ENCODE peak calls at places on chromosomes 12 and 14, in nine cellular contexts. One of them, this sample, is unnamed.
A peak's percentile ranks its signal among the peaks of the same experiment; 100 is the strongest.

GRCh38 chr14:22526210-22526609 is 62.8 kb downstream of the DAD1 start:
- DNase-seq in sciatic nerve: no peak
- DNase-seq in SHP77: no peak
- DNase-seq in activated CD4-positive, alpha-beta T cell treated with anti-CD3 and anti-CD28 coated beads for 24 hours: no peak
- DNase-seq in RWPE1: no peak
- DNase-seq in left cardiac atrium: no peak
- DNase-seq in NCI-H1417: no peak
- DNase-seq in CD4-positive, alpha-beta T cell: no peak
- DNase-seq in mammary epithelial cell: no peak
- DNase-seq in this sample: no peak

GRCh38 chr14:24629521-24629920 is 4.5 kb downstream of the GZMB start:
- DNase-seq in sciatic nerve: no peak
- DNase-seq in SHP77: no peak
- DNase-seq in RWPE1: no peak
- DNase-seq in NCI-H1417: no peak
- DNase-seq in activated CD4-positive, alpha-beta T cell treated with anti-CD3 and anti-CD28 coated beads for 24 hours: no peak
- DNase-seq in CD4-positive, alpha-beta T cell: no peak
- DNase-seq in left cardiac atrium: no peak
- DNase-seq in mammary epithelial cell: no peak
- DNase-seq in this sample: no peak

GRCh38 chr12:116710367-116710766 is 27.5 kb downstream of the SPRING1 start:
- DNase-seq in left cardiac atrium: no peak
- DNase-seq in SHP77: peak; percentile 30
- DNase-seq in sciatic nerve: no peak
- DNase-seq in RWPE1: no peak
- DNase-seq in CD4-positive, alpha-beta T cell: no peak
- DNase-seq in activated CD4-positive, alpha-beta T cell treated with anti-CD3 and anti-CD28 coated beads for 24 hours: no peak
- DNase-seq in mammary epithelial cell: no peak
- DNase-seq in NCI-H1417: no peak
- DNase-seq in this sample: no peak

GRCh38 chr14:72514660-72515025 is 379.3 kb downstream of the DPF3 start:
- DNase-seq in left cardiac atrium: no peak
- DNase-seq in SHP77: no peak
- DNase-seq in sciatic nerve: no peak
- DNase-seq in CD4-positive, alpha-beta T cell: no peak
- DNase-seq in mammary epithelial cell: no peak
- DNase-seq in NCI-H1417: no peak
- DNase-seq in activated CD4-positive, alpha-beta T cell treated with anti-CD3 and anti-CD28 coated beads for 24 hours: no peak
- DNase-seq in RWPE1: no peak
- DNase-seq in this sample: no peak

GRCh38 chr12:116565963-116566362 is 6.8 kb downstream of the MAP1LC3B2 start:
- DNase-seq in activated CD4-positive, alpha-beta T cell treated with anti-CD3 and anti-CD28 coated beads for 24 hours: no peak
- DNase-seq in NCI-H1417: no peak
- DNase-seq in mammary epithelial cell: peak; percentile 20
- DNase-seq in sciatic nerve: no peak
- DNase-seq in RWPE1: no peak
- DNase-seq in SHP77: no peak
- DNase-seq in left cardiac atrium: no peak
- DNase-seq in CD4-positive, alpha-beta T cell: no peak
- DNase-seq in this sample: no peak

GRCh38 chr12:29316772-29317171 is 64.2 kb downstream of the ERGIC2 start:
- DNase-seq in CD4-positive, alpha-beta T cell: no peak
- DNase-seq in RWPE1: no peak
- DNase-seq in mammary epithelial cell: peak; percentile 52
- DNase-seq in sciatic nerve: no peak
- DNase-seq in activated CD4-positive, alpha-beta T cell treated with anti-CD3 and anti-CD28 coated beads for 24 hours: no peak
- DNase-seq in SHP77: no peak
- DNase-seq in NCI-H1417: no peak
- DNase-seq in left cardiac atrium: peak; percentile 49
- DNase-seq in this sample: no peak

GRCh38 chr14:31935406-31935805 is 141.7 kb upstream of the ARHGAP5 start:
- DNase-seq in SHP77: no peak
- DNase-seq in mammary epithelial cell: no peak
- DNase-seq in NCI-H1417: peak; percentile 7
- DNase-seq in activated CD4-positive, alpha-beta T cell treated with anti-CD3 and anti-CD28 coated beads for 24 hours: no peak
- DNase-seq in sciatic nerve: no peak
- DNase-seq in left cardiac atrium: no peak
- DNase-seq in CD4-positive, alpha-beta T cell: no peak
- DNase-seq in RWPE1: no peak
- DNase-seq in this sample: peak; percentile 13

GRCh38 chr14:101973356-101973755 is 9.0 kb downstream of the DYNC1H1 start:
- DNase-seq in activated CD4-positive, alpha-beta T cell treated with anti-CD3 and anti-CD28 coated beads for 24 hours: no peak
- DNase-seq in CD4-positive, alpha-beta T cell: no peak
- DNase-seq in SHP77: no peak
- DNase-seq in sciatic nerve: no peak
- DNase-seq in RWPE1: no peak
- DNase-seq in mammary epithelial cell: no peak
- DNase-seq in NCI-H1417: no peak
- DNase-seq in left cardiac atrium: no peak
- DNase-seq in this sample: no peak

GRCh38 chr12:66898700-66899469 is 220.0 kb upstream of the GRIP1 start:
- DNase-seq in SHP77: no peak
- DNase-seq in CD4-positive, alpha-beta T cell: no peak
- DNase-seq in left cardiac atrium: no peak
- DNase-seq in activated CD4-positive, alpha-beta T cell treated with anti-CD3 and anti-CD28 coated beads for 24 hours: no peak
- DNase-seq in sciatic nerve: no peak
- DNase-seq in NCI-H1417: peak; percentile 31
- DNase-seq in RWPE1: no peak
- DNase-seq in mammary epithelial cell: peak; percentile 17
- DNase-seq in this sample: no peak

GRCh38 chr12:123089631-123090353 is 61.1 kb downstream of the PITPNM2 start:
- DNase-seq in left cardiac atrium: no peak
- DNase-seq in mammary epithelial cell: peak; percentile 98
- DNase-seq in RWPE1: peak; percentile 93
- DNase-seq in CD4-positive, alpha-beta T cell: no peak
- DNase-seq in activated CD4-positive, alpha-beta T cell treated with anti-CD3 and anti-CD28 coated beads for 24 hours: no peak
- DNase-seq in NCI-H1417: no peak
- DNase-seq in SHP77: no peak
- DNase-seq in sciatic nerve: no peak
- DNase-seq in this sample: peak; percentile 70

GRCh38 chr12:121925361-121925725 is 7.0 kb downstream of the CFAP251 start:
- DNase-seq in sciatic nerve: no peak
- DNase-seq in activated CD4-positive, alpha-beta T cell treated with anti-CD3 and anti-CD28 coated beads for 24 hours: no peak
- DNase-seq in CD4-positive, alpha-beta T cell: no peak
- DNase-seq in mammary epithelial cell: no peak
- DNase-seq in SHP77: no peak
- DNase-seq in left cardiac atrium: no peak
- DNase-seq in RWPE1: no peak
- DNase-seq in NCI-H1417: no peak
- DNase-seq in this sample: no peak

GRCh38 chr14:77109656-77110055 is 11.6 kb downstream of the CIPC start:
- DNase-seq in CD4-positive, alpha-beta T cell: no peak
- DNase-seq in left cardiac atrium: no peak
- DNase-seq in mammary epithelial cell: no peak
- DNase-seq in sciatic nerve: no peak
- DNase-seq in SHP77: no peak
- DNase-seq in RWPE1: no peak
- DNase-seq in NCI-H1417: no peak
- DNase-seq in activated CD4-positive, alpha-beta T cell treated with anti-CD3 and anti-CD28 coated beads for 24 hours: no peak
- DNase-seq in this sample: no peak

GRCh38 chr14:64812412-64812811 is 67.3 kb downstream of the SPTB start:
- DNase-seq in sciatic nerve: no peak
- DNase-seq in NCI-H1417: peak; percentile 64
- DNase-seq in SHP77: peak; percentile 86
- DNase-seq in left cardiac atrium: no peak
- DNase-seq in mammary epithelial cell: peak; percentile 61
- DNase-seq in CD4-positive, alpha-beta T cell: peak; percentile 38
- DNase-seq in activated CD4-positive, alpha-beta T cell treated with anti-CD3 and anti-CD28 coated beads for 24 hours: no peak
- DNase-seq in RWPE1: peak; percentile 56
- DNase-seq in this sample: no peak

GRCh38 chr12:9843416-9843815 is 16.1 kb downstream of the KLRF1 start:
- DNase-seq in SHP77: no peak
- DNase-seq in activated CD4-positive, alpha-beta T cell treated with anti-CD3 and anti-CD28 coated beads for 24 hours: no peak
- DNase-seq in RWPE1: no peak
- DNase-seq in sciatic nerve: no peak
- DNase-seq in CD4-positive, alpha-beta T cell: no peak
- DNase-seq in left cardiac atrium: no peak
- DNase-seq in mammary epithelial cell: peak; percentile 12
- DNase-seq in NCI-H1417: no peak
- DNase-seq in this sample: no peak

GRCh38 chr12:8948711-8949524 is 527 bp downstream of the M6PR start:
- DNase-seq in activated CD4-positive, alpha-beta T cell treated with anti-CD3 and anti-CD28 coated beads for 24 hours: no peak
- DNase-seq in RWPE1: peak; percentile 20
- DNase-seq in CD4-positive, alpha-beta T cell: no peak
- DNase-seq in left cardiac atrium: no peak
- DNase-seq in sciatic nerve: no peak
- DNase-seq in SHP77: no peak
- DNase-seq in mammary epithelial cell: peak; percentile 35
- DNase-seq in NCI-H1417: no peak
- DNase-seq in this sample: peak; percentile 70

This sample was measured in OCI-M1.